ENCODE peak calls at places on chromosome 15, in eight cellular contexts. W, M, X, G, U, F, E and V are unnamed samples.

GRCh38 chr15:64582202-64582601 is 121.8 kb downstream of the ZNF609 start:
- DNase-seq in W (no peak), M (no peak), X (no peak), G (no peak), U (no peak), F (no peak), E (no peak), V (no peak)

GRCh38 chr15:68676011-68676605 is 97.3 kb downstream of the CORO2B start:
- DNase-seq in W (no peak), M (no peak), X (no peak), G (no peak), U (no peak), F (no peak), E (no peak), V (no peak)

GRCh38 chr15:79329186-79329611 is 18.3 kb downstream of the TMED3 start:
- DNase-seq in W (no peak), M (no peak), X (no peak), G (no peak), U (no peak), F (no peak), E (no peak), V (no peak)

GRCh38 chr15:74251187-74251811 is 15.2 kb downstream of the CCDC33 start:
- DNase-seq in W (no peak), M (no peak), X (no peak), G (no peak), U (no peak), F (peak; percentile 28), E (no peak), V (no peak)

GRCh38 chr15:82393671-82394070 is 35.9 kb upstream of the GOLGA6L9 start:
- DNase-seq in W (no peak), M (no peak), X (no peak), G (no peak), U (no peak), F (no peak), E (no peak), V (no peak)

GRCh38 chr15:70387993-70388392 is 290.3 kb upstream of the TLE3 start:
- DNase-seq in W (no peak), M (no peak), X (no peak), G (no peak), U (no peak), F (no peak), E (no peak), V (no peak)

GRCh38 chr15:69311319-69311721 is 12.6 kb downstream of the PAQR5 start:
- DNase-seq in W (no peak), M (no peak), X (no peak), G (no peak), U (no peak), F (no peak), E (peak; percentile 67), V (no peak)

GRCh38 chr15:31338879-31339557 is 12.4 kb downstream of the KLF13 start:
- DNase-seq in W (no peak), M (no peak), X (no peak), G (peak; percentile 71), U (no peak), F (peak; percentile 36), E (peak; percentile 30), V (no peak)

GRCh38 chr15:95946946-95947345 is 383.6 kb upstream of the NR2F2 start:
- DNase-seq in W (no peak), M (no peak), X (no peak), G (no peak), U (no peak), F (no peak), E (no peak), V (no peak)

GRCh38 chr15:43440721-43441281 is 52.2 kb downstream of the TP53BP1 start:
- DNase-seq in W (no peak), M (no peak), X (no peak), G (peak; percentile 47), U (no peak), F (no peak), E (peak; percentile 76), V (no peak)

GRCh38 chr15:74365619-74366445 is 1.6 kb downstream of the CYP11A1 start:
- DNase-seq in W (no peak), M (no peak), X (no peak), G (no peak), U (no peak), F (no peak), E (no peak), V (no peak)

GRCh38 chr15:51132384-51133139 is 37.9 kb upstream of the TNFAIP8L3 start:
- DNase-seq in W (no peak), M (no peak), X (no peak), G (no peak), U (no peak), F (no peak), E (peak; percentile 55), V (no peak)

GRCh38 chr15:74318376-74319137 is 48.9 kb downstream of the CYP11A1 start:
- DNase-seq in W (no peak), M (no peak), X (no peak), G (peak; percentile 90), U (no peak), F (peak; percentile 78), E (no peak), V (no peak)

GRCh38 chr15:68277131-68277604 is 377 bp upstream of the FEM1B start:
- DNase-seq in W (no peak), M (no peak), X (no peak), G (no peak), U (no peak), F (peak; percentile 26), E (peak; percentile 55), V (no peak)

GRCh38 chr15:25801586-25802284 is 61.4 kb downstream of the ATP10A start:
- DNase-seq in W (no peak), M (no peak), X (no peak), G (no peak), U (no peak), F (no peak), E (no peak), V (no peak)

GRCh38 chr15:98625614-98626013 is 22.7 kb upstream of the IGF1R start:
- DNase-seq in W (no peak), M (no peak), X (no peak), G (no peak), U (no peak), F (no peak), E (no peak), V (no peak)

GRCh38 chr15:88913850-88914169 is 631 bp upstream of the MFGE8 start:
- DNase-seq in W (no peak), M (no peak), X (no peak), G (no peak), U (no peak), F (no peak), E (peak; percentile 62), V (no peak)

GRCh38 chr15:93321881-93322282 is 232.9 kb upstream of the RGMA start:
- DNase-seq in W (no peak), M (no peak), X (no peak), G (no peak), U (no peak), F (no peak), E (no peak), V (no peak)

GRCh38 chr15:83671603-83672002 is 17.7 kb downstream of the ADAMTSL3 start:
- DNase-seq in W (no peak), M (no peak), X (no peak), G (no peak), U (no peak), F (no peak), E (no peak), V (no peak)

GRCh38 chr15:85480923-85481322 is 100.5 kb downstream of the AKAP13 start:
- DNase-seq in W (no peak), M (no peak), X (no peak), G (no peak), U (no peak), F (no peak), E (no peak), V (no peak)

GRCh38 chr15:27866505-27867165 is 232.5 kb downstream of the OCA2 start:
- DNase-seq in W (no peak), M (no peak), X (no peak), G (no peak), U (no peak), F (no peak), E (no peak), V (no peak)

GRCh38 chr15:66703540-66703941 is 1.5 kb downstream of the SMAD6 start:
- DNase-seq in W (no peak), M (no peak), X (no peak), G (peak; percentile 63), U (no peak), F (peak; percentile 2), E (no peak), V (no peak)

GRCh38 chr15:101813803-101814534 is 2.0 kb downstream of the OR4F15 start:
- DNase-seq in W (no peak), M (no peak), X (no peak), G (no peak), U (no peak), F (no peak), E (no peak), V (no peak)

GRCh38 chr15:98035577-98036010 is 75.1 kb downstream of the ARRDC4 start:
- DNase-seq in W (no peak), M (no peak), X (no peak), G (no peak), U (no peak), F (no peak), E (no peak), V (no peak)

GRCh38 chr15:66620744-66621344 is 55.0 kb upstream of the LCTL start:
- DNase-seq in W (no peak), M (no peak), X (no peak), G (no peak), U (no peak), F (no peak), E (no peak), V (no peak)

GRCh38 chr15:56036546-56037067 is 43.2 kb upstream of the NEDD4 start:
- DNase-seq in W (no peak), M (no peak), X (no peak), G (no peak), U (no peak), F (no peak), E (no peak), V (no peak)